ENCODE peak calls at places on chromosomes 5 and 9, in seven cellular contexts. D is HepG2, K is H1, A is SK-N-SH, P is HCT116, Z is GM12878, W is K562. G is an unnamed sample.

GRCh38 chr5:133398646-133399081 is 213.7 kb downstream of the FSTL4 start:
- DNase-seq in Z (peak; percentile 43), W (no peak), D (no peak), K (no peak), A (no peak), P (no peak), G (no peak)

GRCh38 chr5:104431946-104432345 is 869.4 kb upstream of the NUDT12 start:
- DNase-seq in A (peak; percentile 50), Z (no peak), D (no peak), K (no peak), W (no peak), P (no peak), G (no peak)

GRCh38 chr5:171574374-171574773 is 154.9 kb downstream of the FGF18 start:
- DNase-seq in Z (no peak), W (no peak), D (no peak), K (no peak), A (no peak), P (no peak), G (no peak)

GRCh38 chr9:110509787-110510186 is 69.8 kb downstream of the SVEP1 start:
- DNase-seq in P (no peak), W (no peak), A (no peak), D (no peak), K (no peak), Z (no peak), G (no peak)

GRCh38 chr5:95842955-95843544 is 20.5 kb upstream of the GLRX start:
- DNase-seq in W (peak; percentile 89), Z (no peak), D (peak; percentile 88), K (no peak), A (no peak), P (no peak), G (peak; percentile 35)

GRCh38 chr5:28862860-28863196 is 1824.4 kb upstream of the CDH9 start:
- DNase-seq in Z (no peak), D (peak; percentile 18), K (no peak), P (no peak), A (no peak), W (no peak), G (no peak)

GRCh38 chr9:15205632-15206243 is 101.3 kb downstream of the TTC39B start:
- DNase-seq in P (no peak), A (no peak), D (peak; percentile 63), K (no peak), W (no peak), Z (no peak), G (no peak)

GRCh38 chr9:111886983-111887718 is 9.5 kb upstream of the UGCG start:
- DNase-seq in A (no peak), D (no peak), P (no peak), W (no peak), K (no peak), Z (no peak), G (no peak)

GRCh38 chr5:151106073-151106472 is 25.2 kb upstream of the TNIP1 start:
- DNase-seq in K (no peak), W (no peak), P (no peak), Z (no peak), A (no peak), D (no peak), G (no peak)

GRCh38 chr9:17734674-17735073 is 155.8 kb downstream of the SH3GL2 start:
- DNase-seq in K (no peak), Z (no peak), P (no peak), A (no peak), W (no peak), D (no peak), G (no peak)
- TF ChIP-seq JUND in K (no peak), Z (no peak), P (no peak), A (no peak), W (no peak), D (no peak), G (no peak)

GRCh38 chr5:180670586-180671359 is 21.4 kb upstream of the FLT4 start:
- DNase-seq in A (peak; percentile 61), P (peak; percentile 42), K (peak; percentile 61), W (peak; percentile 73), Z (peak; percentile 15), D (peak; percentile 19), G (peak; percentile 85)
- TF ChIP-seq JUND in A (no peak), P (no peak), K (no peak), W (no peak), Z (no peak), D (no peak), G (no peak)

GRCh38 chr9:19430201-19430760 is 21.5 kb downstream of the ACER2 start:
- DNase-seq in K (no peak), Z (no peak), A (no peak), P (no peak), W (no peak), D (no peak), G (no peak)

GRCh38 chr9:19432473-19432872 is 23.7 kb downstream of the ACER2 start:
- DNase-seq in K (no peak), P (no peak), A (no peak), Z (no peak), D (no peak), W (no peak), G (no peak)

GRCh38 chr9:19429590-19429989 is 20.8 kb downstream of the ACER2 start:
- DNase-seq in W (no peak), Z (no peak), K (no peak), P (no peak), A (no peak), D (no peak), G (no peak)

DNA sequence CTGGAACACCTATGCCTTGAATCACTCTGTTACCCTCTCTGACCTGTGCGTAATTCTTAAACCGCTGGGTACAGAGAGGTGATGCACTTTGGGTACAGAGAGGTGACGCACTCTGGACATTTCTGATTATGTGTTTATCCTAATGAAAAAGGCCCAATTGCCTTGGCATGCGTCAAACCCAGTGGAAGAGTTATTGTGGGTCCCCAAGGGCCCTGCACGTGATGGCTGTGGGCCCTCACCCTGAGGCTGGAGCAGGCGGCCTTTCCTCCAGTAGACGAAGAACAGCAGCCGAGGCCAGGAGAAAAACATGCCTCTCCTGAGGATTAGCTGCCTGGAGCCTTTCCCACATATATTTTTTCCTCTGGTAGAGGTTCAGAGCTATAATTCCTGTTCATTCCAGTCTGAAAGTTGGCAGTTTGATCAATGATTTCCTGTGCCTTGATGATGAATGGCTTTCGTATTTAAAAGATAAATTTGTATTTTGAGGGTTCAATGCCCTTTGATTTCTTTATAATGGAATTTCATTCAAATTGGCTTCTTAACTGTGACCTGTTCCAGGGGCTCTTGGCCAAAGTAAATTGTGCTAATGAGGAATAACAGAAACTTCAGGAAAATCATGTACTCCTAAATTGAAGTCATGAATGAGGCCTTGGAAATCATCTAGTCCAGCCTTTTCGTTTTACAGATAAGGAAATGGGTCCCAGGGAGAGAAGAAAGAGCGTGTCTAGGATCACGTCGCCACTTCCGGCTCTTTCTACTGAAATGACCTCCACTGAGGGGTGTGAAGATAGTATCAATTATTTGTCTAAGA is 22.8 kb downstream of the ACER2 start:
- DNase-seq in W (no peak), A (no peak), P (no peak), Z (no peak), K (no peak), D (no peak), G (no peak)
- TF ChIP-seq JUND in W (no peak), A (no peak), P (no peak), Z (no peak), K (no peak), D (no peak), G (no peak)

GRCh38 chr9:36401179-36401740 is 1.2 kb upstream of the RNF38 start:
- DNase-seq in P (peak; percentile 44), A (peak; percentile 94), D (peak; percentile 48), K (no peak), Z (peak; percentile 19), W (peak; percentile 84), G (no peak)

GRCh38 chr9:36399980-36400331 is at the start of gene RNF38:
- DNase-seq in D (no peak), P (no peak), A (no peak), Z (peak; percentile 13), W (no peak), K (no peak), G (no peak)

GRCh38 chr9:36396985-36397384 is 3.1 kb downstream of the RNF38 start:
- DNase-seq in W (no peak), Z (no peak), P (no peak), A (no peak), D (no peak), K (no peak), G (no peak)

GRCh38 chr9:36400332-36401178 is 486 bp upstream of the RNF38 start:
- DNase-seq in Z (peak; percentile 42), D (peak; percentile 77), P (peak; percentile 57), A (peak; percentile 99), K (peak; percentile 89), W (peak; percentile 87), G (peak; percentile 88)

DNA sequence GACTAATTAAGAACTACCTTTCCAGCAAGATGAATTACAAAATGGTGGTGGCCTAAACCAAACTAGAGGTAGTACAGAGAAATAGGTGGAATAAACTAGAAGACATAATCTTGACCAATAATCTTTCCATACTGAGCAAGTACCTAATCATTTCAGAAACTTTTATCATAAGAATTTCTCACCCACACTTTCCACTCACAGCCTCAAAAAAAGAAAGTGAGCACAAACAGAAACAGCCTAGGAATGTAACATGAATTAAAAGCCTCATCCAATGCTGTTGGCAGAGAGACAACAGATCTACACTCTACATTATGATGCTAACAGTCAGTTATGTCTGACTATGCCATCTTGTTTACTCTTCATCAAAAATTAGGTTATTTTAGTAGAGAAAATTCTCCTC is 1.3 kb downstream of the RNF38 start:
- DNase-seq in D (no peak), K (no peak), A (no peak), Z (no peak), P (no peak), W (no peak), G (no peak)
- TF ChIP-seq JUND in D (no peak), K (no peak), A (no peak), Z (no peak), P (no peak), W (no peak), G (no peak)

DNA sequence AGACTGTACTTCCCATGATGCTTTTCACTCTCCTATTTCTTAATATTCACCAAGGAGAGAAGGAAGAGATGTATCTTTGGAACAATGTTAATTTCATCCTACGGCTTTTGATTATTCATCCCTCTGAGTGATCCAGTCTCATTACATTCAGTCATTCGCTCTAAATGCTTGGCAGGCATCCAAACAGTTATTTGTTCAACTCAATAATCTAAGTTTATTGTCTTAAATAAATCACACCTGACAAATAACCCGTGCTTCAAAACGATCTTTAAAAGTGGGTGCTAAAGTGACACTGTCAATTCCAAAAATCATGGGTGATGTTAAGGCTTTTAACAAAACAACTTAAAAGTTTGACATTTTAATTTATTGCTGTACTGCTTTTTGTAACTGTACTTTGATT is 233.1 kb downstream of the RASEF start:
- DNase-seq in K (no peak), Z (no peak), P (no peak), A (no peak), D (no peak), W (no peak), G (no peak)
- TF ChIP-seq JUND in K (no peak), Z (no peak), P (no peak), A (no peak), D (no peak), W (no peak), G (no peak)

DNA sequence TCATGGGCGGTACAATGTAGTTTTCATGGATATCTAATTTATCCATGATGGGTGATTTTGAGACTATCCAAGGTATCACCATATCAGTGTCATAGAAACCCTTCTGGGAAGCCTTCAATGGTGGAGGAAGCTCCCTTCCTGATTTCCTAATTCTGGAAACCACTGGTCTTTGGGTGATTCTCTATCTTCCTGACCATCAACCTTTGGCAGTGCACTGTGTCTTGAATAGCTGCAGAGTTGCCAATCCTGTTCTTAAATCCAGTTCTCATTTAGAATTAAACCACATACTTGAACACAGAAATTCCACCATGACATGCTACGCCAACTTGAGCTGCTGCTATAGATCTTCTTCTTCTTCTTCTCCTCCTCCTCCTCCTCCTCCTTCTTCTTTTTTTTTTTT is 161.7 kb upstream of the KLF9 start:
- DNase-seq in A (no peak), K (no peak), D (no peak), P (no peak), W (no peak), Z (no peak), G (no peak)
- TF ChIP-seq JUND in A (no peak), K (no peak), D (no peak), P (no peak), W (no peak), Z (no peak), G (no peak)